ENCODE peak calls at places on chromosome 16, in ten cellular contexts. F is AG04449, D is choroid plexus epithelial cell, K is thoracic aorta, T is fibroblast of villous mesenchyme, E is A549, J is cardiac muscle cell, C is endothelial cell, L is GM12865, V is fibroblast of the aortic adventitia. I is an unnamed sample.

GRCh38 chr16:82639666-82640336 is 13.0 kb downstream of the CDH13 start:
- DNase-seq in F (no peak), D (peak), K (no peak), T (peak), E (peak), J (peak), C (peak), L (peak), V (peak), I (peak)

GRCh38 chr16:24348511-24349290 is 92.6 kb downstream of the CACNG3 start:
- DNase-seq in F (no peak), D (no peak), K (no peak), T (no peak), E (no peak), J (peak), C (no peak), L (no peak), V (no peak), I (no peak)

GRCh38 chr16:85759631-85760419 is 8.9 kb upstream of the C16orf74 start:
- DNase-seq in F (no peak), D (no peak), K (no peak), T (no peak), E (peak), J (no peak), C (peak), L (peak), V (no peak), I (peak)

GRCh38 chr16:12868169-12868568 is 33.2 kb upstream of the SHISA9 start:
- DNase-seq in F (no peak), D (no peak), K (no peak), T (no peak), E (no peak), J (no peak), C (no peak), L (no peak), V (no peak), I (no peak)

GRCh38 chr16:30876867-30877266 is 17.0 kb downstream of the BCL7C start:
- DNase-seq in F (no peak), D (no peak), K (no peak), T (no peak), E (no peak), J (no peak), C (no peak), L (peak), V (no peak), I (no peak)

GRCh38 chr16:83402969-83403368 is 404.8 kb upstream of the HSBP1 start:
- DNase-seq in F (no peak), D (peak), K (no peak), T (peak), E (no peak), J (no peak), C (no peak), L (no peak), V (peak), I (no peak)

GRCh38 chr16:19659554-19659953 is 58.5 kb downstream of the KNOP1 start:
- DNase-seq in F (no peak), D (peak), K (no peak), T (peak), E (no peak), J (no peak), C (no peak), L (no peak), V (no peak), I (no peak)

GRCh38 chr16:54620197-54620596 is 310.5 kb upstream of the IRX5 start:
- DNase-seq in F (no peak), D (no peak), K (no peak), T (no peak), E (no peak), J (no peak), C (no peak), L (no peak), V (no peak), I (no peak)

GRCh38 chr16:89599451-89599858 is 14.0 kb upstream of the DPEP1 start:
- DNase-seq in F (no peak), D (no peak), K (no peak), T (no peak), E (peak), J (peak), C (peak), L (peak), V (no peak), I (peak)

GRCh38 chr16:14473488-14473887 is 156.6 kb downstream of the PARN start:
- DNase-seq in F (no peak), D (no peak), K (no peak), T (no peak), E (no peak), J (no peak), C (no peak), L (no peak), V (no peak), I (no peak)

GRCh38 chr16:75202069-75202590 is 4.8 kb downstream of the CTRB2 start:
- DNase-seq in F (no peak), D (no peak), K (no peak), T (no peak), E (no peak), J (no peak), C (no peak), L (no peak), V (no peak), I (no peak)

GRCh38 chr16:77599793-77600415 is 122.4 kb upstream of the NUDT7 start:
- DNase-seq in F (no peak), D (peak), K (no peak), T (peak), E (peak), J (peak), C (peak), L (peak), V (peak), I (peak)

GRCh38 chr16:3696425-3697218 is 20.7 kb downstream of the TRAP1 start:
- DNase-seq in F (peak), D (peak), K (no peak), T (peak), E (no peak), J (no peak), C (no peak), L (no peak), V (peak), I (no peak)

GRCh38 chr16:58814348-58814801 is 80.3 kb upstream of the GOT2 start:
- DNase-seq in F (no peak), D (peak), K (no peak), T (peak), E (peak), J (peak), C (peak), L (peak), V (peak), I (peak)

GRCh38 chr16:58837950-58838349 is 103.8 kb upstream of the GOT2 start:
- DNase-seq in F (no peak), D (no peak), K (no peak), T (no peak), E (no peak), J (no peak), C (no peak), L (no peak), V (no peak), I (no peak)

GRCh38 chr16:49947907-49948678 is 76.9 kb upstream of the CNEP1R1 start:
- DNase-seq in F (no peak), D (no peak), K (no peak), T (no peak), E (no peak), J (no peak), C (no peak), L (no peak), V (no peak), I (no peak)

GRCh38 chr16:66365588-66365987 is 903 bp upstream of the CDH5 start:
- DNase-seq in F (no peak), D (peak), K (no peak), T (peak), E (no peak), J (no peak), C (no peak), L (no peak), V (peak), I (no peak)

GRCh38 chr16:47058295-47059086 is 85.0 kb upstream of the DNAJA2 start:
- DNase-seq in F (no peak), D (peak), K (no peak), T (no peak), E (no peak), J (no peak), C (no peak), L (no peak), V (no peak), I (no peak)

GRCh38 chr16:75116081-75116910 is at the start of gene LDHD:
- DNase-seq in F (no peak), D (peak), K (peak), T (peak), E (peak), J (peak), C (no peak), L (no peak), V (peak), I (no peak)

GRCh38 chr16:74730049-74730683 is 29.5 kb upstream of the MLKL start:
- DNase-seq in F (no peak), D (no peak), K (no peak), T (no peak), E (peak), J (no peak), C (no peak), L (no peak), V (no peak), I (no peak)

GRCh38 chr16:1637526-1637925 is 25.4 kb downstream of the CRAMP1 start:
- DNase-seq in F (no peak), D (no peak), K (no peak), T (no peak), E (no peak), J (no peak), C (no peak), L (no peak), V (no peak), I (no peak)

GRCh38 chr16:48125888-48126287 is 29.9 kb downstream of the ABCC12 start:
- DNase-seq in F (no peak), D (no peak), K (no peak), T (no peak), E (no peak), J (no peak), C (no peak), L (no peak), V (no peak), I (no peak)

GRCh38 chr16:69397821-69398521 is 12.2 kb upstream of the TERF2 start:
- DNase-seq in F (peak), D (peak), K (no peak), T (peak), E (peak), J (peak), C (peak), L (peak), V (peak), I (no peak)

GRCh38 chr16:3401719-3402397 is 843 bp downstream of the ZNF174 start:
- DNase-seq in F (no peak), D (peak), K (no peak), T (peak), E (peak), J (peak), C (peak), L (peak), V (peak), I (no peak)

GRCh38 chr16:66580605-66581209 is 1.4 kb downstream of the CMTM2 start:
- DNase-seq in F (peak), D (peak), K (no peak), T (peak), E (no peak), J (peak), C (no peak), L (no peak), V (peak), I (no peak)

GRCh38 chr16:73214825-73215481 is 167.0 kb upstream of the ZFHX3 start:
- DNase-seq in F (peak), D (no peak), K (no peak), T (peak), E (no peak), J (no peak), C (no peak), L (no peak), V (peak), I (no peak)

GRCh38 chr16:75249441-75249840 is 2.0 kb downstream of the BCAR1 start:
- DNase-seq in F (no peak), D (no peak), K (no peak), T (no peak), E (no peak), J (no peak), C (no peak), L (no peak), V (no peak), I (no peak)

GRCh38 chr16:29962344-29962994 is 590 bp downstream of the TMEM219 start:
- DNase-seq in F (no peak), D (peak), K (no peak), T (peak), E (no peak), J (no peak), C (peak), L (no peak), V (peak), I (no peak)

GRCh38 chr16:50165473-50165872 is 12.4 kb downstream of the TENT4B start:
- DNase-seq in F (no peak), D (no peak), K (no peak), T (no peak), E (no peak), J (no peak), C (no peak), L (no peak), V (no peak), I (no peak)

GRCh38 chr16:77385481-77385880 is 49.4 kb downstream of the ADAMTS18 start:
- DNase-seq in F (no peak), D (no peak), K (no peak), T (no peak), E (no peak), J (no peak), C (no peak), L (no peak), V (peak), I (no peak)

GRCh38 chr16:17080105-17080504 is 390.7 kb downstream of the XYLT1 start:
- DNase-seq in F (no peak), D (no peak), K (no peak), T (no peak), E (no peak), J (no peak), C (no peak), L (no peak), V (no peak), I (no peak)
- TF ChIP-seq CTCF in F (no peak), D (no peak), K (no peak), T (no peak), E (no peak), J (no peak), C (no peak), L (no peak), V (no peak), I (no peak)

GRCh38 chr16:6615661-6616060 is 717.0 kb upstream of the RBFOX1 start:
- DNase-seq in F (no peak), D (no peak), K (no peak), T (no peak), E (no peak), J (no peak), C (no peak), L (no peak), V (no peak), I (no peak)
- TF ChIP-seq CTCF in F (no peak), D (no peak), K (no peak), T (no peak), E (no peak), J (no peak), C (no peak), L (no peak), V (no peak), I (no peak)

DNA sequence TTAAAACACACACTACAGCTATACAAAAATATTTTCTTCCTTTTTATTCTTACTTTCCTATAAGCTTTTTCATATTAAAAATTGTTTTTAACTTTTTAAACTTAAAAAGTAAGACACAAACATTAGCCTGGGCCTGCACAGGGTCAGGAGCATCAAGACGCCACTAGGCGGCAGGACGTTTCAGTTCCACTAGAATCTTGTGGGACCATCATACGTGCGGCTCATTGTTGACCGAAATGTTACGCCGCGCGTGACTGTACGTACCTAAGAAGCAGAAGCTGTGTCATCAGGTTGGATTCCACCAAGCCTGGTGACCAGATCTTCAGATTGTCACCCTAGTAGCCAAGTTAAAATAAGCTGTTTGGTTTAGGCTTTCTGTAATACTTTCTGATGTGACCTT is 47.1 kb downstream of the USP10 start:
- DNase-seq in F (no peak), D (no peak), K (no peak), T (no peak), E (no peak), J (no peak), C (no peak), L (peak), V (no peak), I (no peak)
- TF ChIP-seq CTCF in F (peak), D (peak), K (peak), T (peak), E (peak), J (peak), C (peak), L (no peak), V (peak), I (no peak)

GRCh38 chr16:27749547-27749875 is 199.6 kb downstream of the KATNIP start:
- DNase-seq in F (no peak), D (no peak), K (no peak), T (no peak), E (no peak), J (no peak), C (no peak), L (no peak), V (no peak), I (no peak)
- TF ChIP-seq CTCF in F (no peak), D (no peak), K (no peak), T (no peak), E (no peak), J (no peak), C (no peak), L (no peak), V (no peak), I (no peak)

GRCh38 chr16:8855051-8855786 is 13.6 kb downstream of the CARHSP1 start:
- DNase-seq in F (no peak), D (no peak), K (no peak), T (no peak), E (no peak), J (no peak), C (no peak), L (no peak), V (no peak), I (no peak)
- TF ChIP-seq CTCF in F (no peak), D (peak), K (no peak), T (no peak), E (no peak), J (no peak), C (no peak), L (no peak), V (peak), I (no peak)

GRCh38 chr16:87927195-87927562 is 9.2 kb downstream of the CA5A start:
- DNase-seq in F (no peak), D (no peak), K (no peak), T (no peak), E (no peak), J (no peak), C (no peak), L (no peak), V (no peak), I (no peak)
- TF ChIP-seq CTCF in F (no peak), D (peak), K (no peak), T (peak), E (peak), J (no peak), C (no peak), L (no peak), V (peak), I (no peak)

DNA sequence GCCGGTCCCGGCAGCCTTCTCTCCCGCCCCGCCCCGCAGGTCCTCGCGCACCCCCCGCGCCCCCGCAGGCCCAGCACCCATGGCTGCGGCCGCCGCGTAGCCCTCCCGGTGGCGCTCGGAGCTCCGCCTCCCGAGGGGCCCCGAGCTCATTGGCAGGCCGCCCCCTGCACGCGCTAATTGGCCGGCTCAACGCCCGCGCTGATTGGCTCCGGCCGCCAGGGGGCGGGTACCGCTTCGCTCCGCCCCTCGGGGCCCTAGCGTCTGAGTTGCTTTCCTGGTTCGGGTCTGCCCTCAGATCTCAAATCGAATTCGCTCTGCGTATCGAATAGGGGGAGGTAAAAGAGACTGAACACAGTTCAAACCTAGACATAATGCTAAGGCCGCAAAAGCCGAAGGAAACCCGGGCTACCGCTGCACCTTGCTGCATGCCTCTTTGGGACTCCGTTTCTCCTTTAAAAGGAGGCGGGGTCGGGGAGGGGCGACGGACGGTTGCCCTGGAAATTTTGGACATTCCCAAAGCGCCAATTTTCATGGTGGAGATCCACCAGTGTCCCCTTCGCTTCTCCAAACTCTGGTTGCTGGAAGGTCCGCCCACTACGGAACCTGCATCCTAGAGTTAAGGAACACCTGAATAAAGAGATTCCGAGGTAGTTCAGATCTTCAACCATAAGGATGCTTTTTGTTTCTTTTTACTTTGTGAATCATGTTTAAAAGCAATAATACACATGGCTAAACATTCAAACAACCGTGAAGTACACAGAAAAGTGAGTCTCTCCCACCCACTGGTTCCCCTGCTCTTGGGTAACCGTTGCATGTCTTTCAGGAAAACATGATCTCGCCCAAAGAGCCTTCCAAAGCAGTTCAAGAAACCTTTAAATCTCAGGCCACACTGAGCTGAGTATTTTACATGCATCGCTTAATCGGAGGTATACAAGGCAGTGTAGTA is at the start of gene DEXI:
- DNase-seq in F (no peak), D (peak), K (peak), T (peak), E (peak), J (peak), C (peak), L (peak), V (peak), I (peak)
- TF ChIP-seq CTCF in F (peak), D (no peak), K (peak), T (no peak), E (no peak), J (no peak), C (peak), L (no peak), V (no peak), I (no peak)

GRCh38 chr16:15777533-15778203 is 79.2 kb downstream of the MYH11 start:
- DNase-seq in F (no peak), D (peak), K (no peak), T (peak), E (peak), J (peak), C (peak), L (peak), V (peak), I (peak)
- TF ChIP-seq CTCF in F (peak), D (peak), K (no peak), T (peak), E (peak), J (peak), C (no peak), L (peak), V (peak), I (no peak)

I was measured in GM20000.